ENCODE peak calls at places on chromosome X, in nine cellular contexts. J, Q, X, Y, L, W, E, K and I are unnamed samples.

GRCh38 chrX:85429066-85429465 is 49.6 kb upstream of the POF1B start:
- DNase-seq in W (no peak), Y (no peak), Q (no peak), J (no peak), L (no peak), E (no peak), X (no peak), K (no peak), I (no peak)

GRCh38 chrX:46758163-46758955 is 559 bp downstream of the SLC9A7 start:
- DNase-seq in E (no peak), J (no peak), X (peak; percentile 37), Y (no peak), K (no peak), L (peak; percentile 34), Q (no peak), W (no peak), I (no peak)

GRCh38 chrX:40006025-40007017 is 91.4 kb downstream of the BCOR start:
- DNase-seq in L (no peak), W (peak; percentile 83), X (peak; percentile 41), J (no peak), Q (no peak), K (no peak), E (no peak), Y (no peak), I (no peak)

GRCh38 chrX:112313201-112313600 is 230.6 kb upstream of the TRPC5 start:
- DNase-seq in J (no peak), Q (no peak), Y (no peak), L (no peak), E (no peak), X (no peak), W (no peak), K (no peak), I (no peak)

GRCh38 chrX:15877380-15877779 is 22.8 kb upstream of the AP1S2 start:
- DNase-seq in L (peak; percentile 36), J (no peak), E (no peak), Y (no peak), X (peak; percentile 33), Q (no peak), W (no peak), K (no peak), I (no peak)

GRCh38 chrX:103688949-103689348 is 2.5 kb upstream of the MORF4L2 start:
- DNase-seq in Y (no peak), W (no peak), L (peak; percentile 33), X (peak; percentile 58), E (no peak), K (peak; percentile 26), J (peak; percentile 4), Q (no peak), I (no peak)

GRCh38 chrX:149286940-149287349 is 218.2 kb downstream of the IDS start:
- DNase-seq in E (peak; percentile 21), W (no peak), J (peak; percentile 74), X (peak; percentile 19), Q (no peak), Y (no peak), K (peak; percentile 45), L (peak; percentile 40), I (no peak)

GRCh38 chrX:43175428-43175827 is 397.5 kb upstream of the PPP1R2C start:
- DNase-seq in L (no peak), K (no peak), E (no peak), J (no peak), Y (no peak), W (no peak), Q (no peak), X (no peak), I (no peak)

GRCh38 chrX:133265331-133265730 is 47.2 kb upstream of the TFDP3 start:
- DNase-seq in Y (no peak), K (no peak), W (no peak), X (no peak), L (no peak), J (no peak), E (no peak), Q (no peak), I (no peak)

GRCh38 chrX:129823115-129823514 is 20.6 kb downstream of the ZDHHC9 start:
- DNase-seq in Q (no peak), L (peak; percentile 44), K (peak; percentile 58), J (no peak), W (no peak), X (peak; percentile 57), E (no peak), Y (no peak), I (no peak)

GRCh38 chrX:133297284-133297683 is 79.1 kb upstream of the TFDP3 start:
- DNase-seq in L (peak; percentile 67), J (no peak), X (no peak), Y (no peak), K (no peak), Q (no peak), W (no peak), E (no peak), I (no peak)

GRCh38 chrX:152641996-152642395 is 4.3 kb downstream of the GABRQ start:
- DNase-seq in W (no peak), L (peak; percentile 3), E (no peak), Q (no peak), X (peak; percentile 43), J (no peak), Y (no peak), K (no peak), I (no peak)

GRCh38 chrX:97155809-97156208 is 272.1 kb downstream of the RPA4 start:
- DNase-seq in Q (no peak), X (no peak), E (no peak), K (no peak), L (no peak), J (no peak), W (no peak), Y (no peak), I (no peak)

GRCh38 chrX:53713987-53714579 is 27.6 kb upstream of the HUWE1 start:
- DNase-seq in L (no peak), J (no peak), E (no peak), X (no peak), K (peak; percentile 9), Y (no peak), Q (no peak), W (no peak), I (no peak)

GRCh38 chrX:148530464-148531077 is 30.2 kb downstream of the AFF2 start:
- DNase-seq in K (peak; percentile 6), L (peak; percentile 17), Y (no peak), J (peak; percentile 17), X (peak; percentile 17), E (no peak), W (no peak), Q (no peak), I (no peak)